ENCODE peak calls at places on chromosomes 6 and 20, in eight cellular contexts. Z, A, W, K, P, C, D and M are unnamed samples.

GRCh38 chr6:87198496-87198895 is 43.1 kb downstream of the ZNF292 start:
- DNase-seq in Z (peak), K (peak), A (no peak), C (no peak), D (no peak), W (no peak), P (no peak), M (no peak)

GRCh38 chr6:31794866-31795615 is 511 bp downstream of the VARS1 start:
- DNase-seq in C (no peak), A (peak), D (peak), Z (peak), K (no peak), P (no peak), W (no peak), M (peak)

GRCh38 chr6:101392561-101393230 is 812 bp upstream of the GRIK2 start:
- DNase-seq in D (no peak), A (peak), K (no peak), W (no peak), P (no peak), C (peak), Z (no peak), M (no peak)

GRCh38 chr6:133957780-133958242 is 4.8 kb downstream of the TBPL1 start:
- DNase-seq in Z (no peak), D (no peak), K (no peak), C (no peak), P (no peak), W (no peak), A (no peak), M (no peak)

GRCh38 chr20:33811763-33812672 is 870 bp downstream of the CHMP4B start:
- DNase-seq in Z (peak), K (peak), W (peak), D (peak), C (peak), A (peak), P (peak), M (peak)

GRCh38 chr6:145042559-145042958 is 692.8 kb downstream of the EPM2A start:
- DNase-seq in K (no peak), Z (no peak), W (no peak), P (no peak), A (peak), D (no peak), C (no peak), M (no peak)

GRCh38 chr20:47574616-47575401 is 73.1 kb downstream of the NCOA3 start:
- DNase-seq in D (no peak), P (no peak), W (no peak), C (no peak), Z (peak), A (peak), K (peak), M (no peak)

GRCh38 chr20:49701313-49701731 is 12.4 kb downstream of the B4GALT5 start:
- DNase-seq in K (peak), A (no peak), C (no peak), P (no peak), W (no peak), D (peak), Z (peak), M (peak)

GRCh38 chr6:68632620-68633195 is 2.4 kb upstream of the ADGRB3 start:
- DNase-seq in C (no peak), A (no peak), W (no peak), K (no peak), D (no peak), Z (no peak), P (no peak), M (no peak)

GRCh38 chr6:11575408-11576033 is 38.0 kb downstream of the TMEM170B start:
- DNase-seq in A (peak), Z (peak), W (peak), K (peak), D (peak), C (peak), P (peak), M (no peak)

GRCh38 chr6:15417811-15418210 is 171.9 kb downstream of the JARID2 start:
- DNase-seq in D (peak), K (peak), C (no peak), P (no peak), A (no peak), Z (peak), W (no peak), M (no peak)

GRCh38 chr20:32289661-32290431 is 12.4 kb downstream of the KIF3B start:
- DNase-seq in Z (no peak), K (no peak), A (no peak), P (no peak), D (no peak), W (peak), C (peak), M (no peak)

GRCh38 chr6:122109075-122109474 is 290.4 kb upstream of the HSF2 start:
- DNase-seq in Z (no peak), A (no peak), P (no peak), C (no peak), W (no peak), D (no peak), K (peak), M (no peak)

GRCh38 chr6:43584892-43585570 is 9.0 kb downstream of the POLH start:
- DNase-seq in P (no peak), K (peak), Z (peak), C (no peak), A (no peak), D (peak), W (no peak), M (no peak)

GRCh38 chr20:62808211-62808865 is 3.7 kb downstream of the OGFR start:
- DNase-seq in C (peak), Z (no peak), W (peak), A (peak), P (peak), D (no peak), K (peak), M (no peak)

GRCh38 chr20:1712634-1713625 is 55.4 kb upstream of the SIRPG start:
- DNase-seq in Z (no peak), P (no peak), W (no peak), K (no peak), C (no peak), A (no peak), D (no peak), M (no peak)

GRCh38 chr6:77030929-77031674 is 432.2 kb downstream of the HTR1B start:
- DNase-seq in A (no peak), P (no peak), Z (peak), K (peak), C (no peak), D (no peak), W (no peak), M (no peak)

GRCh38 chr20:37415118-37416085 is 69.5 kb downstream of the SRC start:
- DNase-seq in A (no peak), D (no peak), C (no peak), P (no peak), Z (no peak), K (no peak), W (no peak), M (no peak)

GRCh38 chr6:51515052-51515402 is 572.4 kb downstream of the PKHD1 start:
- DNase-seq in P (no peak), D (no peak), W (no peak), A (no peak), C (no peak), K (no peak), Z (no peak), M (no peak)
- TF ChIP-seq CTCF in P (no peak), D (no peak), W (peak), A (peak), C (no peak), K (no peak), Z (no peak), M (no peak)

GRCh38 chr20:11271319-11271718 is 597.5 kb upstream of the JAG1 start:
- DNase-seq in W (no peak), K (no peak), D (no peak), A (peak), Z (no peak), C (no peak), P (no peak), M (no peak)

GRCh38 chr20:11267762-11268335 is 594.0 kb upstream of the JAG1 start:
- DNase-seq in K (no peak), C (no peak), P (no peak), W (no peak), A (no peak), D (no peak), Z (peak), M (no peak)

GRCh38 chr20:11270566-11270965 is 596.8 kb upstream of the JAG1 start:
- DNase-seq in W (no peak), A (peak), K (no peak), D (no peak), P (no peak), Z (no peak), C (no peak), M (no peak)

GRCh38 chr20:11266571-11266970 is 592.8 kb upstream of the JAG1 start:
- DNase-seq in P (no peak), K (no peak), A (no peak), Z (peak), W (no peak), C (no peak), D (no peak), M (no peak)

GRCh38 chr20:11267131-11267761 is 593.4 kb upstream of the JAG1 start:
- DNase-seq in C (peak), A (peak), W (peak), D (peak), Z (peak), K (peak), P (peak), M (peak)
- TF ChIP-seq CTCF in C (no peak), A (no peak), W (no peak), D (no peak), Z (peak), K (peak), P (no peak), M (no peak)

GRCh38 chr6:79133173-79133572 is 55.1 kb upstream of the PHIP start:
- DNase-seq in D (no peak), C (no peak), A (no peak), W (no peak), K (no peak), Z (no peak), P (no peak), M (no peak)

DNA sequence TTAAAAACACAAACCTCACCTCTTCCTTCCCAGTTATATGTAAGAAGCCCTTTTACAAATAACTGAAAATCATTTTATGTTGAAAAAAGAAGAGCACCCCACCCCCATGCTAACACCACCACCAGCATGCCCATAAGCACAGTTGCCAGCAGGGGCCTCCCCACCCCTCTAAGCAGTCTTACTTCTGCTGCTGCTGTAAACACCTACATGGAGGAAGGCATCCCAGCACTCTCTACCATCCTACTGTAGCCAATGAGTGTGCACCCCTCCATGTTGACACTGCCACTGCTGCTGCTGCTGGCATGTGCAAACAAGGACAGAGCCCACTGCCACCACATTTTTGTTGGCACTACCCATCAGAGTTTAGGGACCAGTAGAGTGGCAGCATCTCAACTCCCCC is 49.6 kb upstream of the PHIP start:
- DNase-seq in C (no peak), A (peak), D (no peak), K (no peak), P (no peak), Z (no peak), W (no peak), M (no peak)
- TF ChIP-seq CTCF in C (no peak), A (peak), D (no peak), K (no peak), P (no peak), Z (no peak), W (no peak), M (no peak)

GRCh38 chr6:105179244-105180065 is at the start of gene POPDC3:
- DNase-seq in W (peak), A (peak), Z (peak), P (peak), K (peak), D (peak), C (no peak), M (no peak)
- TF ChIP-seq CTCF in W (no peak), A (no peak), Z (no peak), P (no peak), K (no peak), D (peak), C (no peak), M (no peak)

GRCh38 chr6:7085911-7086310 is 21.9 kb upstream of the RREB1 start:
- DNase-seq in Z (peak), D (peak), P (no peak), C (peak), K (peak), A (no peak), W (no peak), M (no peak)

GRCh38 chr6:7087491-7087979 is 20.2 kb upstream of the RREB1 start:
- DNase-seq in W (peak), C (no peak), K (no peak), D (no peak), Z (no peak), A (no peak), P (peak), M (no peak)

GRCh38 chr6:7088076-7088742 is 19.6 kb upstream of the RREB1 start:
- DNase-seq in P (no peak), Z (no peak), C (no peak), D (no peak), W (no peak), A (no peak), K (no peak), M (no peak)

GRCh38 chr6:7087066-7087465 is 20.7 kb upstream of the RREB1 start:
- DNase-seq in Z (peak), W (no peak), D (peak), P (no peak), A (peak), K (peak), C (no peak), M (no peak)

DNA sequence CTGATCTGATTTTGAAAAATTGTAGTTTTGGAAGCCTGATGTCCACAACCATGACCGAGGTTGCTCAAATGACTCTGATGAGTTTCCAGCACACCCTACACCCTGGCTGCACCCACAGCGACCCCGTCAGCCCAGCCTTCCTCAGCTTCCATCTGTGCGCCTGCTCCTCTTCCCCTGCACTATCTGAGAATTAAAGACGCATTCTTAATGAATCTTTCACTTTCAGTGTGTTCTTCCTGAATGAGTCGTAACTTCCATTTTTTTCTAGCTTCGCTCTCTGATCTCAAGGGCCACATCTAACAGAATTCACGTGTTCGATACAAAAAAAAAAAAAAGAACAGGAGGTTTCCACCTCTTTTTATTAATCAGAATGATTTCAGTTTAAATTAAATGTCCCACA is 21.3 kb upstream of the RREB1 start:
- DNase-seq in W (no peak), A (no peak), P (peak), Z (peak), C (no peak), K (peak), D (no peak), M (no peak)
- TF ChIP-seq CTCF in W (no peak), A (no peak), P (peak), Z (no peak), C (no peak), K (peak), D (no peak), M (no peak)